ENCODE peak calls at places on chromosomes 5 and 9, in ten cellular contexts. J, L, G, Q, Y, T, P, X, B and V are unnamed samples.

GRCh38 chr5:179221196-179221876 is 123.9 kb downstream of the ADAMTS2 start:
- DNase-seq in B (no peak), J (no peak), Q (no peak), Y (no peak), G (no peak), X (no peak), L (no peak), T (no peak), P (no peak), V (no peak)

GRCh38 chr5:112586596-112587062 is 151.1 kb upstream of the APC start:
- DNase-seq in J (no peak), L (no peak), X (no peak), P (no peak), G (no peak), B (peak; percentile 72), T (no peak), Y (peak; percentile 65), Q (no peak), V (no peak)

GRCh38 chr5:78989080-78989479 is 4.0 kb upstream of the ARSB start:
- DNase-seq in Q (no peak), Y (no peak), B (no peak), X (no peak), J (no peak), P (no peak), T (no peak), L (no peak), G (no peak), V (no peak)

GRCh38 chr5:113748403-113748802 is 234.9 kb downstream of the YTHDC2 start:
- DNase-seq in T (no peak), B (no peak), Y (no peak), Q (no peak), P (no peak), L (no peak), X (no peak), G (no peak), J (no peak), V (no peak)

GRCh38 chr9:96232539-96233241 is 69.3 kb downstream of the HSD17B3 start:
- DNase-seq in T (no peak), J (peak; percentile 80), X (no peak), Y (peak; percentile 80), B (peak; percentile 39), L (peak; percentile 17), G (peak; percentile 66), Q (peak; percentile 1), P (peak; percentile 45), V (no peak)

GRCh38 chr5:81755320-81755719 is 4.4 kb upstream of the SSBP2 start:
- DNase-seq in L (no peak), Q (no peak), B (no peak), X (no peak), G (peak; percentile 95), P (no peak), J (peak; percentile 77), Y (peak; percentile 80), T (no peak), V (no peak)

GRCh38 chr9:116662633-116663032 is 24.5 kb upstream of the TRIM32 start:
- DNase-seq in X (no peak), Q (no peak), G (peak; percentile 33), J (peak; percentile 39), L (no peak), P (no peak), B (no peak), T (no peak), Y (no peak), V (no peak)

GRCh38 chr5:102856374-102856748 is 101.3 kb downstream of the PAM start:
- DNase-seq in T (no peak), B (no peak), L (no peak), X (no peak), Q (no peak), Y (no peak), J (peak; percentile 57), P (no peak), G (peak; percentile 91), V (no peak)

GRCh38 chr5:2007906-2008437 is 125.2 kb upstream of the IRX4 start:
- DNase-seq in J (no peak), T (no peak), X (no peak), L (no peak), Q (no peak), P (no peak), Y (peak; percentile 67), B (no peak), G (peak; percentile 4), V (no peak)

GRCh38 chr5:85647349-85648127 is 970.2 kb upstream of the COX7C start:
- DNase-seq in Q (no peak), B (no peak), Y (no peak), X (no peak), P (no peak), G (no peak), J (no peak), L (no peak), T (no peak), V (no peak)

GRCh38 chr5:10896016-10896415 is 135.0 kb upstream of the DAP start:
- DNase-seq in T (no peak), P (no peak), Q (no peak), G (no peak), B (no peak), Y (no peak), L (no peak), J (no peak), X (no peak), V (no peak)

GRCh38 chr5:142364251-142365145 is 39.7 kb upstream of the SPRY4 start:
- DNase-seq in T (no peak), X (peak; percentile 74), P (no peak), Q (peak; percentile 81), J (no peak), G (no peak), L (no peak), Y (peak; percentile 75), B (peak; percentile 73), V (peak; percentile 63)

GRCh38 chr9:16475996-16476395 is 394.5 kb downstream of the BNC2 start:
- DNase-seq in Q (no peak), L (no peak), G (peak; percentile 35), J (no peak), X (no peak), Y (no peak), B (no peak), P (no peak), T (no peak), V (no peak)